ENCODE peak calls at places on chromosomes 2 and 18, in five cellular contexts. E is pancreas, Y is ovary, D is lung, P is mammary epithelial cell. X is an unnamed sample.

GRCh38 chr2:41923156-41923786 is 124.5 kb upstream of the PKDCC start:
- DNase-seq in Y (peak; percentile 47), D (no peak), E (no peak), P (no peak), X (no peak)

GRCh38 chr18:28204154-28204553 is 27.2 kb upstream of the CDH2 start:
- DNase-seq in D (no peak), P (peak; percentile 57), E (no peak), Y (no peak), X (no peak)

GRCh38 chr2:74822771-74823283 is 11.1 kb upstream of the HK2 start:
- DNase-seq in Y (no peak), D (no peak), P (no peak), E (no peak), X (no peak)

GRCh38 chr2:199747427-199747826 is 103.6 kb downstream of the FTCDNL1 start:
- DNase-seq in Y (no peak), P (no peak), E (no peak), D (no peak), X (no peak)

GRCh38 chr18:40980171-40980570 is 974.9 kb upstream of the PIK3C3 start:
- DNase-seq in D (no peak), E (no peak), P (no peak), Y (no peak), X (no peak)

GRCh38 chr2:82694431-82694830 is 1764.6 kb downstream of the SUCLG1 start:
- DNase-seq in P (no peak), E (no peak), Y (no peak), D (no peak), X (no peak)

GRCh38 chr2:127674241-127675209 is 805 bp downstream of the LIMS2 start:
- DNase-seq in Y (peak; percentile 51), P (no peak), E (peak; percentile 75), D (no peak), X (peak; percentile 67)

GRCh38 chr2:232574674-232575403 is 24.4 kb downstream of the EIF4E2 start:
- DNase-seq in P (peak; percentile 25), D (no peak), Y (no peak), E (no peak), X (no peak)

GRCh38 chr18:48842259-48843061 is 108.3 kb downstream of the SMAD7 start:
- DNase-seq in E (no peak), Y (peak; percentile 46), P (no peak), D (no peak), X (peak; percentile 75)

GRCh38 chr2:222305510-222306392 is 7.0 kb upstream of the PAX3 start:
- DNase-seq in P (no peak), Y (peak; percentile 42), E (peak; percentile 63), D (no peak), X (no peak)
- H3K4me3 ChIP-seq in P (peak overlapping the region; percentile 19), Y (peak overlapping the region; percentile 41), E (peak overlapping the region; percentile 0), D (peak overlapping the region; percentile 25), X (peak overlapping the region; percentile 49)

GRCh38 chr2:42934568-42935258 is 142.3 kb upstream of the HAAO start:
- DNase-seq in Y (no peak), E (no peak), P (no peak), D (no peak), X (no peak)
- H3K4me3 ChIP-seq in Y (no peak overlapping the region), E (no peak overlapping the region), P (no peak overlapping the region), D (no peak overlapping the region), X (no peak overlapping the region)

DNA sequence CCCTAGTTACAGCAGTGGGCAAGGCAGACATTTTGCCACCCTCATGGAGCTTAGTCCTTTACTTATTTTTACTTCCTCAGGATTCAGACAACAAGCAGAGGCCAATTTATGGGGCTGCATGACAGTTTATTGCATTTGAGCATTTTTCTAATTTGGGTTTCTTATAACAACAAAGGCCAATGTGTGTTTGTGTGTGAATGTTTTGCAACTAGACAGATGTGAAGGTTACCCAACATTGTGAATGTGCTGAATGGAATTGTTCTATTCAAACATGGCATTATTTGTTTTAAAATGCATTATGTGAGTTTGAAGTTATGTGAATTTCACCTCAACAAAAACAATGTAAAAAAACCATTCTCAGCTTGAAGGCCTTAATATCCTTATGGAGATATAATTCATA is 57.4 kb downstream of the CCDC195 start:
- DNase-seq in E (no peak), D (no peak), P (peak; percentile 30), Y (no peak), X (no peak)
- H3K4me3 ChIP-seq in E (no peak overlapping the region), D (no peak overlapping the region), P (no peak overlapping the region), Y (no peak overlapping the region), X (no peak overlapping the region)

GRCh38 chr2:160956243-160956802 is 203.9 kb upstream of the TANK start:
- DNase-seq in Y (no peak), P (peak; percentile 39), E (no peak), D (no peak), X (peak; percentile 82)
- H3K4me3 ChIP-seq in Y (no peak overlapping the region), P (no peak overlapping the region), E (no peak overlapping the region), D (no peak overlapping the region), X (no peak overlapping the region)

GRCh38 chr2:207156045-207156444 is 9.7 kb downstream of the KLF7 start:
- DNase-seq in D (no peak), E (no peak), Y (no peak), P (no peak), X (no peak)
- H3K4me3 ChIP-seq in D (no peak overlapping the region), E (no peak overlapping the region), Y (no peak overlapping the region), P (no peak overlapping the region), X (no peak overlapping the region)

GRCh38 chr2:153110477-153110876 is 368.1 kb downstream of the RPRM start:
- DNase-seq in Y (no peak), D (no peak), P (no peak), E (no peak), X (no peak)

GRCh38 chr2:153105829-153106578 is 372.6 kb downstream of the RPRM start:
- DNase-seq in Y (no peak), E (no peak), D (no peak), P (peak; percentile 11), X (no peak)

GRCh38 chr2:153101187-153101586 is 377.4 kb downstream of the RPRM start:
- DNase-seq in Y (no peak), E (no peak), D (no peak), P (no peak), X (no peak)

GRCh38 chr2:153109793-153110192 is 368.8 kb downstream of the RPRM start:
- DNase-seq in P (no peak), D (no peak), E (no peak), Y (no peak), X (no peak)

DNA sequence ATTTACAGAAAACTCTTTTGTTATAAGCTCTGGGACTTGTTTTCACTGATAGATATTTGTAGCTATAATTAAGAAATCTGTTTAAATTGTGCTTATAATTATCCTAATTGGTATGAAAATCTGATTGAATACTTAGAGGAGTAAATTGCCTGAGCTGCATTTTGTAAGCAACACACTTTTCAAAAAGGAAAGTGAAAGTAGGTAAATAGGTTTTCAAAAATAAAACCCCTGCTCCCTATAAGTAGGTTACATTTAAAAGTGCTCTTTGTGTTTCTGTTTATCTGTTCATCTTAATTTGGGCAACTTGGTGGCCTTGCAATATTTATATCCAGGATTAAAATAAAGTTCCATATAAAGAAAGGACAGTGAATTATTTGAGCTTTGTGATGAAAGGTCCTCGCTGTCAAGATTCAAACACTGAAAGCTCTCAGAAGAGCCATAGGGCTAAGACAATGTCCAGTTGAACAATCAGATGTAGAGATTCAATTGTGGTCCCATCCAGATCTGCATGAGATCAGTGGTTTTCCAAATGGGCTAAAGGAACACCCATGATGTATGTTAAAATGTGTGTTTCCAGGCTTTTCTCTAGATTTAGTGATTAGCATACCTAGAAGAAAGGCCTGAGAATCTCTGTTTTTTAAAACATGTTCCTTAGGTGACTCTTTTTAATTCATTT is 371.6 kb downstream of the RPRM start:
- DNase-seq in Y (no peak), P (no peak), D (no peak), E (no peak), X (no peak)
- H3K4me3 ChIP-seq in Y (no peak overlapping the region), P (no peak overlapping the region), D (no peak overlapping the region), E (no peak overlapping the region), X (no peak overlapping the region)

GRCh38 chr2:222733846-222734689 is 62.6 kb downstream of the MOGAT1 start:
- DNase-seq in Y (no peak), E (no peak), D (no peak), P (peak; percentile 46), X (no peak)
- H3K4me3 ChIP-seq in Y (no peak overlapping the region), E (no peak overlapping the region), D (no peak overlapping the region), P (no peak overlapping the region), X (no peak overlapping the region)

DNA sequence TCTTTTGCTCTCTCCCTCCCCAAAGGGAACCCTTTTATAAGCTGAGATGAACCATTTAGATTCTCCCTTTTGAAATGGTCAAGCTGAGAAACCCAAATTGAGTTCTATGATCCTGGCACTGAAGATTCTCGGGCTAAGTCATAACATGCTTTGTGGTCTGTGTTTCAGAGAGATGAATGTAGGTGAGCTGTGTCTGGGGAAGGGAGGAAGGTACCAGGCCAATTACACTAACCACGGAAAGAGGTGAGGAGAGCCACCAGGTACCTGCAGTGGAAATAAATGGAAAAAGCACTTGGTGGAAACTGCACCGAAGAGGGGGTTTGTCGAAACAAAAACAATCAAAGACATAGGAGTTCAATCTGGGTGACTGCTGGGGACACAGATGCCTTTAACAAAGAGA is 996 bp upstream of the MRPL44 start:
- DNase-seq in Y (no peak), E (no peak), D (no peak), P (peak; percentile 87), X (no peak)
- H3K4me3 ChIP-seq in Y (no peak overlapping the region), E (no peak overlapping the region), D (no peak overlapping the region), P (no peak overlapping the region), X (no peak overlapping the region)

DNA sequence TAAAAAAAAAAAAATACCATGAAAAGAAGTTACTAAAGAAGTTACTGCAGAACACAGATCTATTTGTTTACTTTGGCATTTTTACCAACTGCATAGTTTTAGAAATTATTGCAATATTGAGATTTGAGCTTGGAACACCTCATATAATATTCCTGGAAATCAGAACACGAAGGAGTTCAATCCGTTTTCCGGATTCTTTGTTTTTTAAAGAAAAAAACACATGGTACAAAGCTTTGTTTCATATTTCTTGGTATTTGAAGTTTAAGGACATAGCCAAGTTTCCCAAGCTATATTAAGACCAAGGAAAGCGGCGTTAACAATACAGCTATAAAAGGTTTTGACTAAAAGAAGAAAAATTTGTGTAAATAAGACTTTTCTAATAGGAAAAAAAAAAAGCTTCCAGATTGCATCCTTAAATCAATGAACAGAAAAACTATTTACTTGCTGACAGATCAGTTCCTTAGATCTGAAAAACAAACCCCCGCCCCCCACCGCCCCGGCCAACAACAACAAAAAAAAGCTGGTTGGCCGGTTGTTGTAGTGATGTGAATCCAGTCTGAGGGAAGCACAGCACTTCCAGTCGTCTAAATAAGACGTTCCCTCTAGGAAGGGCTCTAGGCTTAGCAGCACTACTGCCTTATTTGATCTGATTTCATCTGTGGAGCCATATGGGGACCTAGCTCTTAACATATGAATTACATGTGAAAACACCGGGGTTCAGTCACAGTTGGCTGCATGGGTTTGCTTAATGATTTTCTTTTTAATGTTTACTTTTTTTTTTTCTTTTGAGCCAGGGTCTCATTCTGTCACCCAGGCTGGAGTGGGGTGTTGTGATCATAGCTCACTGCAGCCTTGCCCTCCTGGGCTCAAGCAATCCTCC is 2.5 kb upstream of the RHOB start:
- DNase-seq in Y (peak; percentile 53), D (no peak), E (no peak), P (no peak), X (peak; percentile 71)
- H3K4me3 ChIP-seq in Y (peak overlapping the region; percentile 14), D (no peak overlapping the region), E (no peak overlapping the region), P (no peak overlapping the region), X (no peak overlapping the region)

X was measured in aorta.